ENCODE peak calls at places on chromosomes 11 and 22, in six cellular contexts. One of them, this sample, is unnamed.

GRCh38 chr22:41968601-41969000 is 642 bp upstream of the SEPTIN3 start:
- DNase-seq in iPS DF 6.9: no peak
- DNase-seq in WERI-Rb-1: no peak
- DNase-seq in fibroblast of pulmonary artery: peak; percentile 38
- DNase-seq in H4: no peak
- DNase-seq in anterior cingulate cortex: no peak
- DNase-seq in this sample: no peak

GRCh38 chr11:5726351-5726750 is 9.9 kb upstream of the OR56B1 start:
- DNase-seq in fibroblast of pulmonary artery: no peak
- DNase-seq in WERI-Rb-1: no peak
- DNase-seq in H4: no peak
- DNase-seq in iPS DF 6.9: no peak
- DNase-seq in anterior cingulate cortex: no peak
- DNase-seq in this sample: no peak

GRCh38 chr11:87081358-87081757 is 43.6 kb downstream of the TMEM135 start:
- DNase-seq in H4: no peak
- DNase-seq in iPS DF 6.9: no peak
- DNase-seq in fibroblast of pulmonary artery: no peak
- DNase-seq in anterior cingulate cortex: no peak
- DNase-seq in WERI-Rb-1: no peak
- DNase-seq in this sample: no peak

GRCh38 chr11:107215006-107215405 is 196.7 kb upstream of the GUCY1A2 start:
- DNase-seq in H4: no peak
- DNase-seq in anterior cingulate cortex: no peak
- DNase-seq in iPS DF 6.9: no peak
- DNase-seq in fibroblast of pulmonary artery: no peak
- DNase-seq in WERI-Rb-1: no peak
- DNase-seq in this sample: no peak

GRCh38 chr22:37906364-37907008 is 389 bp downstream of the MICALL1 start:
- DNase-seq in iPS DF 6.9: no peak
- DNase-seq in fibroblast of pulmonary artery: no peak
- DNase-seq in anterior cingulate cortex: no peak
- DNase-seq in H4: no peak
- DNase-seq in WERI-Rb-1: no peak
- DNase-seq in this sample: peak; percentile 53

GRCh38 chr11:81377418-81377817 is 1356.2 kb downstream of the FAM181B start:
- DNase-seq in H4: no peak
- DNase-seq in WERI-Rb-1: no peak
- DNase-seq in iPS DF 6.9: no peak
- DNase-seq in fibroblast of pulmonary artery: no peak
- DNase-seq in anterior cingulate cortex: no peak
- DNase-seq in this sample: no peak

GRCh38 chr22:35191412-35191811 is 65.9 kb upstream of the HMGXB4 start:
- DNase-seq in fibroblast of pulmonary artery: peak; percentile 15
- DNase-seq in WERI-Rb-1: no peak
- DNase-seq in anterior cingulate cortex: no peak
- DNase-seq in iPS DF 6.9: no peak
- DNase-seq in H4: peak; percentile 87
- DNase-seq in this sample: no peak

GRCh38 chr22:23072911-23073491 is 2.7 kb downstream of the GNAZ start:
- DNase-seq in H4: no peak
- DNase-seq in fibroblast of pulmonary artery: no peak
- DNase-seq in WERI-Rb-1: no peak
- DNase-seq in anterior cingulate cortex: no peak
- DNase-seq in iPS DF 6.9: no peak
- DNase-seq in this sample: peak; percentile 9

GRCh38 chr22:41919357-41920224 is 4.7 kb upstream of the SHISA8 start:
- DNase-seq in fibroblast of pulmonary artery: no peak
- DNase-seq in iPS DF 6.9: peak; percentile 78
- DNase-seq in H4: no peak
- DNase-seq in WERI-Rb-1: peak; percentile 53
- DNase-seq in anterior cingulate cortex: no peak
- DNase-seq in this sample: peak; percentile 81

GRCh38 chr22:24088796-24089195 is 77.7 kb downstream of the CABIN1 start:
- DNase-seq in anterior cingulate cortex: no peak
- DNase-seq in WERI-Rb-1: peak; percentile 67
- DNase-seq in fibroblast of pulmonary artery: peak; percentile 17
- DNase-seq in iPS DF 6.9: no peak
- DNase-seq in H4: no peak
- DNase-seq in this sample: no peak

GRCh38 chr11:71301858-71302533 is 49.6 kb upstream of the SHANK2 start:
- DNase-seq in fibroblast of pulmonary artery: peak; percentile 7
- DNase-seq in H4: no peak
- DNase-seq in WERI-Rb-1: no peak
- DNase-seq in anterior cingulate cortex: no peak
- DNase-seq in iPS DF 6.9: no peak
- DNase-seq in this sample: no peak

GRCh38 chr22:45263790-45264269 is 20.9 kb upstream of the UPK3A start:
- DNase-seq in H4: peak; percentile 76
- DNase-seq in fibroblast of pulmonary artery: peak; percentile 87
- DNase-seq in anterior cingulate cortex: peak; percentile 52
- DNase-seq in iPS DF 6.9: no peak
- DNase-seq in WERI-Rb-1: peak; percentile 84
- DNase-seq in this sample: peak; percentile 81

GRCh38 chr11:90448280-90448679 is 225.4 kb upstream of the CHORDC1 start:
- DNase-seq in anterior cingulate cortex: no peak
- DNase-seq in iPS DF 6.9: no peak
- DNase-seq in H4: no peak
- DNase-seq in fibroblast of pulmonary artery: no peak
- DNase-seq in WERI-Rb-1: no peak
- DNase-seq in this sample: no peak

This sample was measured in glutamatergic neuron.